ENCODE peak calls at places on chromosomes 3 and 15, in four cellular contexts. O is K562, R is HepG2, N is GM12878. V is an unnamed sample.

GRCh38 chr15:57607570-57608000 is 15.9 kb downstream of the MYZAP start:
- DNase-seq in O (no peak), R (peak), N (no peak), V (no peak)

GRCh38 chr3:58588030-58588614 is 10.9 kb upstream of the FAM107A start:
- DNase-seq in O (peak), R (no peak), N (no peak), V (peak)

GRCh38 chr15:90483012-90483307 is 46.8 kb upstream of the CRTC3 start:
- DNase-seq in O (no peak), R (no peak), N (no peak), V (no peak)

GRCh38 chr3:31550452-31551251 is 17.9 kb downstream of the STT3B start:
- DNase-seq in O (no peak), R (peak), N (no peak), V (no peak)

GRCh38 chr15:69860921-69861320 is 236.8 kb downstream of the TLE3 start:
- DNase-seq in O (no peak), R (no peak), N (no peak), V (no peak)

GRCh38 chr3:47961815-47962606 is 54.2 kb downstream of the MAP4 start:
- DNase-seq in O (no peak), R (no peak), N (no peak), V (no peak)

GRCh38 chr3:82259994-82260393 is 498.5 kb upstream of the GBE1 start:
- DNase-seq in O (no peak), R (no peak), N (no peak), V (no peak)

GRCh38 chr3:115146032-115146417 is 1.1 kb downstream of the ZBTB20 start:
- DNase-seq in O (no peak), R (peak), N (no peak), V (peak)

GRCh38 chr3:27281671-27282150 is 87.5 kb downstream of the NEK10 start:
- DNase-seq in O (no peak), R (peak), N (no peak), V (no peak)

GRCh38 chr3:53545365-53546031 is 51.1 kb downstream of the CACNA1D start:
- DNase-seq in O (no peak), R (no peak), N (no peak), V (no peak)

GRCh38 chr3:61793056-61793455 is 231.7 kb downstream of the PTPRG start:
- DNase-seq in O (no peak), R (no peak), N (no peak), V (no peak)

GRCh38 chr3:3053974-3054373 is 56.2 kb downstream of the IL5RA start:
- DNase-seq in O (no peak), R (no peak), N (no peak), V (no peak)

GRCh38 chr3:31077021-31077601 is 182.7 kb upstream of the GADL1 start:
- DNase-seq in O (peak), R (peak), N (no peak), V (no peak)

GRCh38 chr3:74287557-74287956 is 326.9 kb downstream of the CNTN3 start:
- DNase-seq in O (no peak), R (no peak), N (no peak), V (no peak)

GRCh38 chr3:29764603-29765254 is 483.9 kb downstream of the RBMS3 start:
- DNase-seq in O (no peak), R (no peak), N (no peak), V (no peak)

GRCh38 chr3:29465836-29466235 is 185.0 kb downstream of the RBMS3 start:
- DNase-seq in O (no peak), R (no peak), N (no peak), V (no peak)

GRCh38 chr3:115660646-115661442 is 37.5 kb downstream of the GAP43 start:
- DNase-seq in O (no peak), R (no peak), N (no peak), V (no peak)

GRCh38 chr3:155745795-155746550 is 1.1 kb upstream of the PLCH1 start:
- DNase-seq in O (peak), R (peak), N (no peak), V (peak)

GRCh38 chr3:146625117-146625775 is 20.1 kb upstream of the PLSCR5 start:
- DNase-seq in O (no peak), R (no peak), N (no peak), V (no peak)

GRCh38 chr3:194856296-194856695 is 170.6 kb downstream of the FAM43A start:
- DNase-seq in O (no peak), R (no peak), N (no peak), V (no peak)

GRCh38 chr15:27328616-27329015 is 357.6 kb downstream of the GABRG3 start:
- DNase-seq in O (no peak), R (no peak), N (no peak), V (no peak)

GRCh38 chr15:53535886-53536285 is 223.6 kb downstream of the WDR72 start:
- DNase-seq in O (no peak), R (no peak), N (no peak), V (no peak)

GRCh38 chr3:99319961-99320360 is 318.4 kb upstream of the COL8A1 start:
- DNase-seq in O (no peak), R (no peak), N (no peak), V (no peak)

GRCh38 chr3:41907330-41908073 is 54.4 kb downstream of the ULK4 start:
- DNase-seq in O (no peak), R (no peak), N (no peak), V (no peak)

GRCh38 chr15:36407647-36408046 is 171.8 kb upstream of the CDIN1 start:
- DNase-seq in O (peak), R (peak), N (no peak), V (no peak)

GRCh38 chr3:136802481-136802996 is 16.4 kb upstream of the SLC35G2 start:
- DNase-seq in O (no peak), R (no peak), N (no peak), V (no peak)

GRCh38 chr3:15542641-15543040 is 21.1 kb upstream of the COLQ start:
- DNase-seq in O (no peak), R (no peak), N (no peak), V (no peak)

GRCh38 chr15:89192136-89192535 is 29.2 kb downstream of the RLBP1 start:
- DNase-seq in O (no peak), R (no peak), N (no peak), V (no peak)

GRCh38 chr3:141431411-141432378 is 55.1 kb upstream of the RASA2 start:
- DNase-seq in O (no peak), R (peak), N (no peak), V (no peak)

GRCh38 chr3:182258538-182259177 is 534.6 kb upstream of the ATP11B start:
- DNase-seq in O (no peak), R (peak), N (no peak), V (peak)

DNA sequence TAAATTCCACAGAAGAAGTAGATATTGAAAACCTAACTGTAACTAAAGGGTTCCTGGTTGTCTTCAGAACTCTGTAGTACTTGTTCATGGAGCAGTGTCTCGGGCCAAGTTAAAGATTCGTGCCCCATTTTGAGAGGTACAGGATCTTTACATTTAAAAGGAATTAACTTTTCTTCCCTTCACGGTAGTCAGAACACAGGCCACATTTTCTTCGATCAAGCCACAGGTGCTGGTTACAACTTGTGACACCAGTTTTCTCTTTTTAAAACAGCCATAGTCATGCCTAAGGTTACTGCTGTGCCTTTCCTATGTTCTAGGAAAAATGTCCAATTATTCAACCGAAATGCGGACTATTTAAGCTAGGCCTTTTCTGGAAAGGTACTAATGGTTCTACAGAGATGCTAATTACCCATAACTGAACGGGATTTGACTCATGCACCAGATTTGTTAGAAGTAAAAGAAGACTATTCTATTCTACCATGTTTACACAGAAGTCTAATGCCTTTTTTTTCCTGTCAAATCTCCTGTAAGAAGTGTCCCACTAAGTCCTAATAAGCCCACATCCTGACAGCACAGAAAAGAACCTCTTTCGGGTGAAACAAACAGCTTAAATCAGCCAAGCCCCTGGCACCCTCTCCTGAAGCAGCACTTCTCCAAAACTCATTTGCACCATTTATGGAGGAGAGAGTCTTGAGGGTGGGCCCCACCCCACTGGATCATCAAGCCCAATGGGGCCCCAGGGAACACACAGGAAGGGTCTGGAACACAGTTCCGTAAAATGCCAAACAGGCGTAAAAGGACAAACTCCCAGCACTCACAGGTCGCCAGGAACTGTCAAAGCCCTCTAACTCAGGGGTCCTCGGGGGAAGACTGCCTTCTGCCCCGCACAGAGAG is 1.9 kb downstream of the LRIG1 start:
- DNase-seq in O (no peak), R (no peak), N (no peak), V (no peak)
- TF ChIP-seq FOXK2 in O (no peak), R (no peak), N (no peak), V (no peak)

DNA sequence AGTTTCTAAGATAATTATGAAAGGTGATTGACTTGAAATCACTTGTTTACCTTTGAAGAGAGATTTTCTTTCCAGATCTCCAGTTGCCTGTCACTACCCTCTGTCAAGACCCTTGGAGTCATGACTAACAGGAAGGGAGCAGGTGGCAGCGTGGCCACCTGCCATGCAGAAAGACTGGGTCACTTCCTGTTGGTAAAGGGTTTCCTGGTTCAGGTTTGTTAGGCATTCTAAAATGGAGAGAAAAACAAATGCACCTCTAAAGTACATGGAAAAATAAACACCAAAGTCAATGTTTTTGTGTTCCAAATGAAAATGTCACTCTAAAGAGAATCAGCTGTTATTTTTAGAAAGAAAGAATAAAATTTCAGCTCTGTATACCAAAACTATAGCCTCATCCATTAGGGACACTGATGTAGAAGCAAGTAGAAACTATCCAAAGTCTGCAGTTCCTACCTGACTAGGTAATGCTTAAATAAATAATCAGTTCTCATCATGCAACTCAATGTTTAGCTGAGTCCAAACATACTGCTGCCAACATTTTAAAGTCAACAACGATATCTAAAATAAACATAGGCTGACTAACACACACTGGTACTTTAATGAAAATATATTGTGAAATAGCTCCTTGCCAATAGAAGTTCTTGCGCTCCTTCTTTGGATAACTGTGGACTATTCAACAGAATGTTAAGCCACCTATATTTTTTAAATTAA is 23.9 kb upstream of the TM4SF1 start:
- DNase-seq in O (no peak), R (peak), N (no peak), V (no peak)
- TF ChIP-seq FOXM1 in O (no peak), R (no peak), N (no peak), V (no peak)

DNA sequence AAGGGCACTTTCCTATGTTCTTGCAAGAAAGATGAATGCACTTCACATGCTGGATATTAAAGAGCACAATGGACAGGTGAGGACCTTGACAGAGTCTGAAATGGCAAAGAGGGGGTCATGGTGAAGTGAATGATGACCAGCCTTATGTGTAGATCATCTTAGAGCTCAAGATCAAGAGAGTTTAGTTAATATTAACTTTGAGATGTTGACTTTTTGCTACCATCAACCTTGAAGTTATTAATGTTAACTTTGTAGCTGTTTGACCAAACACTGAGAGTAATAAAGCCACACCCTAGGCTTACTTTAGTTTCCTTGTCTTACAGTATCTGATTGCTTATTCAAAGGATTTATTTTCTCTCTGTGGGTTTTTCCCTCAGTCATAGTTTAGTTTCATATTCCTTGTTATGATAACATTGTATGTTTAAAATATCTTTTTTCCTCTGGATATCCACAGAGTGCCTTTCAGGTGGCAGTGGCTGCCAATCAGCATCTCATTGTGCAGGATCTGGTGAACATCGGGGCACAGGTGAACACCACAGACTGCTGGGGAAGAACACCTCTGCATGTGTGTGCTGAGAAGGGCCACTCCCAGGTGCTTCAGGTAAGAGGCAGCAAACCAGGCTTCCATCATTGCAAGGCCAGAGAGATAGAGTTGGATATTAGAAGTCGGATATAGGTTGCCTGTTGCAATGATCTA is 5.4 kb downstream of the NFKBIZ start:
- DNase-seq in O (no peak), R (peak), N (no peak), V (no peak)
- TF ChIP-seq FOXK2 in O (no peak), R (no peak), N (no peak), V (no peak)

GRCh38 chr3:170044795-170045244 is 7.0 kb downstream of the GPR160 start:
- DNase-seq in O (no peak), R (no peak), N (peak), V (no peak)
- TF ChIP-seq FOXM1 in O (no peak), R (no peak), N (peak), V (no peak)

GRCh38 chr15:77028451-77029165 is 33.7 kb downstream of the PSTPIP1 start:
- DNase-seq in O (no peak), R (no peak), N (no peak), V (no peak)
- TF ChIP-seq FOXK2 in O (no peak), R (no peak), N (no peak), V (no peak)

DNA sequence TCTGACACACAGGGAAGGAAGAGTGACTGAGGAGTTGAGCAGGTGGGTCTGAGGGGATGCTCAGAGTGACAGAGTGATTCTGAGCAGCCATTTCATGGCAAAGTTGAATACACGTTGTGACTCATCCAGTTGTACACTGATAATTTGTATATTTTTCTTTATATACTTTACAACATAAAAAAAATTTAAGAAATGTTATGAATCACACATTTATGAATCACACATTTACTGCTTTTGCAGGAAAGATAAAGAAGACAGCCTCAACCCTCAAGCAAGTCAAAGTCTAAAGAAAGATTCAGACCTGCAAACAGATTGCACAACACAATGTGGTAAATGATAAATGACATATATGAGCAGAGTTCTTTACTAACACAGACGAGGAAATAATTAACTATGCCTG is 21.0 kb upstream of the CHMP2B start:
- DNase-seq in O (no peak), R (peak), N (no peak), V (no peak)
- TF ChIP-seq FOXM1 in O (no peak), R (no peak), N (no peak), V (no peak)

DNA sequence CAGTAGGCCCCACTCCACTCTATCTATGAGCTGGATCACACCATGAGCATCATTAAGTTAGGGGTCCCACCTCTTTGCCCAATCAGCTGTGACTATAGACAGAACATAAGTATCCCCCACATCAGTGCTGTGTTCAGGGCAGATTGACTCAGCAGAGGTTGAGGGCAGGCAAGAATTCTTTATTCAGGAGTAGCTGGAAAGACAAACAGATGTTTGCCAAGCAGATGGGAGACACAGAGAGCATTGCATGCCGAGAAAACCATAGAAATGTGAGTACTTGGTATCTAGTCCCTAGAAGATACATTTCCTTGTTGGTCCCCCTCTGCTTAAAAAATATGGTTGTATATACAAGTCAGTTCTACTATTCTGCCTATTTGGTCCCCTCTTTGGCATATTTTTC is 440.8 kb downstream of the RAP2B start:
- DNase-seq in O (no peak), R (no peak), N (no peak), V (no peak)
- TF ChIP-seq FOXK2 in O (no peak), R (no peak), N (no peak), V (no peak)

DNA sequence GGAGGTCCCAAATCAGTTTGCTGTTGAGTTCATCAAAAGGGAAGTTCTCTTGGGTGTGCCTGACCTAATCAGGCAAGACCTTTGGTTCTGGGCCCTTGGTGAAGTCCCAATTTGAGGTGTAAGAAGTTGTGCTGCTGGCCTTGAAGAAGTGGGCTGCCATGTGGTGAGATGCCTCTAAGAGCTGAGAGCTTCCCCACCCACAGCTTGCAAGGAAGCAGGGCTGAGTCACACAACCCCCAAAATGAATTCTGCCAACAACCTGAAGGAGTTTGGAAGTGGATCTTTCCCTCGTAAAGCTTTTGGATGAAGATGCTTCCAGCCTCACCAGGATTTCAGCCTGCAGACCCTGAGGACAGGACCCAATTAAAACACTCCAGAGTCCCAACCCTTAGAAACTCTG is 129.3 kb upstream of the NSMCE3 start:
- DNase-seq in O (no peak), R (no peak), N (no peak), V (no peak)
- TF ChIP-seq FOXM1 in O (no peak), R (no peak), N (no peak), V (no peak)